ENCODE peak calls at places on chromosomes 11 and 22, in six cellular contexts. One of them, this sample, is unnamed.

GRCh38 chr11:79335681-79336080 is 105.1 kb downstream of the TENM4 start:
- DNase-seq in adrenal gland: no peak
- DNase-seq in activated CD4-positive, alpha-beta T cell treated with anti-CD3 and anti-CD28 coated beads for 4 hours: no peak
- DNase-seq in kidney tubule cell: no peak
- DNase-seq in transverse colon: no peak
- DNase-seq in effector memory CD4-positive, alpha-beta T cell: no peak
- DNase-seq in this sample: no peak

GRCh38 chr11:126697937-126698336 is 302.6 kb downstream of the KIRREL3 start:
- DNase-seq in adrenal gland: no peak
- DNase-seq in activated CD4-positive, alpha-beta T cell treated with anti-CD3 and anti-CD28 coated beads for 4 hours: no peak
- DNase-seq in kidney tubule cell: no peak
- DNase-seq in transverse colon: no peak
- DNase-seq in effector memory CD4-positive, alpha-beta T cell: no peak
- DNase-seq in this sample: no peak

GRCh38 chr11:87355614-87356013 is 317.9 kb downstream of the TMEM135 start:
- DNase-seq in adrenal gland: no peak
- DNase-seq in activated CD4-positive, alpha-beta T cell treated with anti-CD3 and anti-CD28 coated beads for 4 hours: no peak
- DNase-seq in kidney tubule cell: no peak
- DNase-seq in transverse colon: no peak
- DNase-seq in effector memory CD4-positive, alpha-beta T cell: no peak
- DNase-seq in this sample: no peak

GRCh38 chr22:31790240-31790639 is 36.4 kb downstream of the DEPDC5 start:
- DNase-seq in adrenal gland: no peak
- DNase-seq in activated CD4-positive, alpha-beta T cell treated with anti-CD3 and anti-CD28 coated beads for 4 hours: no peak
- DNase-seq in kidney tubule cell: no peak
- DNase-seq in transverse colon: no peak
- DNase-seq in effector memory CD4-positive, alpha-beta T cell: no peak
- DNase-seq in this sample: no peak

GRCh38 chr11:86934933-86935579 is 20.1 kb downstream of the FZD4 start:
- DNase-seq in adrenal gland: no peak
- DNase-seq in activated CD4-positive, alpha-beta T cell treated with anti-CD3 and anti-CD28 coated beads for 4 hours: no peak
- DNase-seq in kidney tubule cell: no peak
- DNase-seq in transverse colon: no peak
- DNase-seq in effector memory CD4-positive, alpha-beta T cell: no peak
- DNase-seq in this sample: no peak

GRCh38 chr11:65393513-65394079 is 7.2 kb downstream of the FRMD8 start:
- DNase-seq in adrenal gland: no peak
- DNase-seq in activated CD4-positive, alpha-beta T cell treated with anti-CD3 and anti-CD28 coated beads for 4 hours: no peak
- DNase-seq in kidney tubule cell: no peak
- DNase-seq in transverse colon: no peak
- DNase-seq in effector memory CD4-positive, alpha-beta T cell: no peak
- DNase-seq in this sample: peak

GRCh38 chr11:36155770-36156485 is 133.3 kb downstream of the COMMD9 start:
- DNase-seq in adrenal gland: no peak
- DNase-seq in activated CD4-positive, alpha-beta T cell treated with anti-CD3 and anti-CD28 coated beads for 4 hours: no peak
- DNase-seq in kidney tubule cell: peak
- DNase-seq in transverse colon: no peak
- DNase-seq in effector memory CD4-positive, alpha-beta T cell: no peak
- DNase-seq in this sample: no peak

GRCh38 chr22:19891350-19892248 is 36.9 kb upstream of the GNB1L start:
- DNase-seq in adrenal gland: no peak
- DNase-seq in activated CD4-positive, alpha-beta T cell treated with anti-CD3 and anti-CD28 coated beads for 4 hours: peak
- DNase-seq in kidney tubule cell: peak
- DNase-seq in transverse colon: no peak
- DNase-seq in effector memory CD4-positive, alpha-beta T cell: peak
- DNase-seq in this sample: no peak

GRCh38 chr11:44564198-44564597 is 1.3 kb upstream of the CD82 start:
- DNase-seq in adrenal gland: peak
- DNase-seq in activated CD4-positive, alpha-beta T cell treated with anti-CD3 and anti-CD28 coated beads for 4 hours: no peak
- DNase-seq in kidney tubule cell: no peak
- DNase-seq in transverse colon: peak
- DNase-seq in effector memory CD4-positive, alpha-beta T cell: no peak
- DNase-seq in this sample: no peak

GRCh38 chr22:31343235-31344191 is 2.6 kb downstream of the PATZ1 start:
- DNase-seq in adrenal gland: no peak
- DNase-seq in activated CD4-positive, alpha-beta T cell treated with anti-CD3 and anti-CD28 coated beads for 4 hours: peak
- DNase-seq in kidney tubule cell: peak
- DNase-seq in transverse colon: peak
- DNase-seq in effector memory CD4-positive, alpha-beta T cell: no peak
- DNase-seq in this sample: peak

This sample was measured in heart left ventricle.